ENCODE peak calls at places on chromosomes 3 and 15, in ten cellular contexts. O, H, M, A, D, U, I, K, T and C are unnamed samples.

GRCh38 chr15:85588657-85589056 is 206.1 kb downstream of the KLHL25 start:
- DNase-seq in O (no peak), H (no peak), M (no peak), A (peak; percentile 69), D (no peak), U (no peak), I (peak; percentile 73), K (peak; percentile 93), T (no peak), C (no peak)

GRCh38 chr3:45103753-45104714 is 42.1 kb downstream of the CDCP1 start:
- DNase-seq in O (no peak), H (no peak), M (no peak), A (no peak), D (no peak), U (no peak), I (no peak), K (no peak), T (no peak), C (no peak)

GRCh38 chr3:90253131-90253530 is 1145.7 kb downstream of the EPHA3 start:
- DNase-seq in O (no peak), H (no peak), M (no peak), A (no peak), D (no peak), U (no peak), I (no peak), K (no peak), T (no peak), C (no peak)

GRCh38 chr3:71582612-71583568 is 638 bp downstream of the FOXP1 start:
- DNase-seq in O (peak; percentile 32), H (no peak), M (peak; percentile 70), A (peak; percentile 56), D (peak; percentile 38), U (peak; percentile 90), I (peak; percentile 51), K (peak; percentile 71), T (peak; percentile 90), C (no peak)

GRCh38 chr3:151827816-151828215 is 13.9 kb downstream of the AADAC start:
- DNase-seq in O (no peak), H (no peak), M (no peak), A (peak; percentile 53), D (no peak), U (no peak), I (no peak), K (no peak), T (no peak), C (no peak)

GRCh38 chr15:81257435-81257834 is 60.8 kb downstream of the IL16 start:
- DNase-seq in O (no peak), H (no peak), M (no peak), A (no peak), D (no peak), U (no peak), I (no peak), K (no peak), T (no peak), C (no peak)

GRCh38 chr15:50906954-50907865 is 1.3 kb upstream of the AP4E1 start:
- DNase-seq in O (peak; percentile 94), H (no peak), M (no peak), A (peak; percentile 44), D (no peak), U (no peak), I (no peak), K (no peak), T (no peak), C (no peak)

GRCh38 chr15:60721706-60722105 is 242.8 kb upstream of the ICE2 start:
- DNase-seq in O (peak; percentile 42), H (no peak), M (no peak), A (peak; percentile 41), D (no peak), U (no peak), I (peak; percentile 35), K (peak; percentile 8), T (no peak), C (no peak)

GRCh38 chr15:96431787-96432186 is 101.3 kb downstream of the NR2F2 start:
- DNase-seq in O (no peak), H (no peak), M (no peak), A (no peak), D (no peak), U (no peak), I (no peak), K (no peak), T (no peak), C (no peak)

GRCh38 chr3:184337981-184338380 is 581 bp downstream of the FAM131A start:
- DNase-seq in O (no peak), H (no peak), M (no peak), A (no peak), D (no peak), U (no peak), I (no peak), K (no peak), T (no peak), C (no peak)

GRCh38 chr3:184337315-184337714 is at the start of gene FAM131A:
- DNase-seq in O (no peak), H (no peak), M (peak; percentile 83), A (no peak), D (no peak), U (no peak), I (no peak), K (peak; percentile 49), T (no peak), C (no peak)

GRCh38 chr3:184339016-184339415 is 1.6 kb downstream of the FAM131A start:
- DNase-seq in O (no peak), H (no peak), M (no peak), A (peak; percentile 43), D (no peak), U (no peak), I (no peak), K (no peak), T (no peak), C (no peak)

GRCh38 chr3:184336484-184337230 is 743 bp upstream of the FAM131A start:
- DNase-seq in O (no peak), H (no peak), M (no peak), A (peak; percentile 67), D (no peak), U (peak; percentile 72), I (peak; percentile 62), K (peak; percentile 69), T (peak; percentile 55), C (no peak)

GRCh38 chr3:184338538-184338945 is 1.1 kb downstream of the FAM131A start:
- DNase-seq in O (no peak), H (no peak), M (peak; percentile 96), A (peak; percentile 72), D (no peak), U (peak; percentile 92), I (peak; percentile 75), K (peak; percentile 93), T (peak; percentile 69), C (no peak)
- H3K4me3 ChIP-seq in O (no peak overlapping the region), H (peak overlapping the region; percentile 57), M (peak overlapping the region; percentile 12), A (peak overlapping the region; percentile 25), D (no peak overlapping the region), U (peak overlapping the region; percentile 37), I (peak overlapping the region; percentile 47), K (no peak overlapping the region), T (no peak overlapping the region), C (no peak overlapping the region)

GRCh38 chr15:90642464-90643300 is 74.5 kb upstream of the BLM start:
- DNase-seq in O (no peak), H (no peak), M (no peak), A (no peak), D (no peak), U (no peak), I (no peak), K (no peak), T (no peak), C (no peak)
- TF ChIP-seq CTCF in O (peak; percentile 2), H (peak; percentile 24), M (no peak), A (no peak), D (no peak), U (no peak), I (no peak), K (no peak), T (no peak), C (peak; percentile 17)

GRCh38 chr3:112393360-112393728 is 60.4 kb downstream of the CD200 start:
- DNase-seq in O (no peak), H (no peak), M (no peak), A (no peak), D (no peak), U (no peak), I (no peak), K (no peak), T (no peak), C (no peak)

GRCh38 chr3:112392393-112393359 is 59.7 kb downstream of the CD200 start:
- DNase-seq in O (no peak), H (no peak), M (no peak), A (no peak), D (no peak), U (no peak), I (no peak), K (no peak), T (no peak), C (no peak)

GRCh38 chr3:112391648-112392047 is 58.7 kb downstream of the CD200 start:
- DNase-seq in O (no peak), H (no peak), M (no peak), A (peak; percentile 27), D (no peak), U (no peak), I (no peak), K (no peak), T (no peak), C (no peak)

GRCh38 chr3:112395166-112395894 is 62.4 kb downstream of the CD200 start:
- DNase-seq in O (no peak), H (no peak), M (no peak), A (no peak), D (no peak), U (no peak), I (peak; percentile 60), K (no peak), T (no peak), C (no peak)

GRCh38 chr3:112394008-112394616 is 61.2 kb downstream of the CD200 start:
- DNase-seq in O (no peak), H (no peak), M (no peak), A (no peak), D (no peak), U (no peak), I (peak; percentile 24), K (peak; percentile 65), T (no peak), C (no peak)
- H3K4me3 ChIP-seq in O (no peak overlapping the region), H (no peak overlapping the region), M (no peak overlapping the region), A (no peak overlapping the region), D (no peak overlapping the region), U (no peak overlapping the region), I (no peak overlapping the region), K (no peak overlapping the region), T (no peak overlapping the region), C (no peak overlapping the region)

GRCh38 chr3:158573714-158574113 is 2.7 kb downstream of the MLF1 start:
- DNase-seq in O (no peak), H (no peak), M (no peak), A (no peak), D (no peak), U (peak; percentile 16), I (no peak), K (no peak), T (no peak), C (no peak)

GRCh38 chr3:158570999-158571702 is at the start of gene MLF1:
- DNase-seq in O (peak; percentile 63), H (peak; percentile 91), M (peak; percentile 99), A (peak; percentile 97), D (peak; percentile 63), U (peak; percentile 98), I (peak; percentile 90), K (peak; percentile 98), T (peak; percentile 94), C (peak; percentile 68)

GRCh38 chr3:158571969-158572765 is 1.2 kb downstream of the MLF1 start:
- DNase-seq in O (no peak), H (no peak), M (no peak), A (no peak), D (no peak), U (no peak), I (no peak), K (no peak), T (no peak), C (no peak)

GRCh38 chr3:158572766-158573060 is 1.7 kb downstream of the MLF1 start:
- DNase-seq in O (no peak), H (no peak), M (peak; percentile 19), A (no peak), D (no peak), U (no peak), I (no peak), K (no peak), T (no peak), C (no peak)

GRCh38 chr3:158574646-158575045 is 3.7 kb downstream of the MLF1 start:
- DNase-seq in O (no peak), H (no peak), M (no peak), A (no peak), D (no peak), U (no peak), I (no peak), K (no peak), T (no peak), C (no peak)
- TF ChIP-seq CTCF in O (no peak), H (no peak), M (no peak), A (no peak), D (no peak), U (no peak), I (no peak), K (no peak), T (no peak), C (no peak)